ENCODE peak calls at places on chromosomes 2 and 18, in nine cellular contexts. A, Q, B, O, J, D, R, E and H are unnamed samples.

GRCh38 chr2:886072-887022 is 64.3 kb upstream of the SNTG2 start:
- DNase-seq in A (no peak), E (no peak), R (no peak), Q (no peak), O (no peak), D (peak), B (no peak), J (no peak), H (no peak)

GRCh38 chr18:76657911-76658475 is 163.0 kb upstream of the ZNF516 start:
- DNase-seq in B (no peak), E (no peak), R (no peak), O (no peak), Q (no peak), D (no peak), J (no peak), A (no peak), H (no peak)

GRCh38 chr18:59983506-59983905 is 83.7 kb downstream of the PMAIP1 start:
- DNase-seq in R (no peak), B (no peak), D (no peak), J (no peak), E (no peak), O (no peak), Q (no peak), A (no peak), H (no peak)

GRCh38 chr2:122070241-122070731 is 314.8 kb downstream of the TSN start:
- DNase-seq in J (no peak), B (no peak), A (no peak), E (no peak), O (no peak), D (no peak), Q (no peak), R (no peak), H (no peak)

GRCh38 chr2:28716265-28716865 is 35.3 kb upstream of the PPP1CB start:
- DNase-seq in J (peak), E (peak), B (peak), D (no peak), A (no peak), R (peak), O (peak), Q (peak), H (peak)

GRCh38 chr2:47964722-47965434 is 58.6 kb upstream of the FBXO11 start:
- DNase-seq in B (no peak), R (no peak), E (no peak), A (no peak), D (no peak), O (no peak), J (no peak), Q (no peak), H (no peak)

GRCh38 chr2:42876280-42876840 is 84.0 kb upstream of the HAAO start:
- DNase-seq in D (no peak), B (no peak), O (no peak), E (no peak), J (no peak), R (no peak), Q (no peak), A (no peak), H (peak)

GRCh38 chr2:158131919-158132566 is 30.4 kb downstream of the UPP2 start:
- DNase-seq in D (no peak), R (no peak), J (no peak), O (no peak), A (no peak), B (no peak), E (no peak), Q (no peak), H (no peak)

GRCh38 chr2:228104215-228104614 is 77.3 kb downstream of the SPHKAP start:
- DNase-seq in J (no peak), B (no peak), A (no peak), E (no peak), D (no peak), O (no peak), Q (no peak), R (no peak), H (no peak)

GRCh38 chr18:35131387-35132283 is 90.4 kb downstream of the MAPRE2 start:
- DNase-seq in A (no peak), R (no peak), B (no peak), E (peak), J (peak), O (peak), D (no peak), Q (no peak), H (no peak)

GRCh38 chr2:152098798-152099654 is at the start of gene CACNB4:
- DNase-seq in A (peak), O (no peak), J (no peak), B (no peak), Q (peak), D (peak), R (no peak), E (peak), H (no peak)

GRCh38 chr2:5908030-5908429 is 215.8 kb downstream of the SOX11 start:
- DNase-seq in J (no peak), Q (no peak), E (no peak), A (no peak), D (no peak), B (no peak), O (peak), R (no peak), H (no peak)

GRCh38 chr2:129812071-129812470 is 167.4 kb upstream of the RAB6C start:
- DNase-seq in D (no peak), J (peak), O (no peak), E (no peak), R (no peak), Q (no peak), B (peak), A (no peak), H (no peak)

GRCh38 chr2:95057535-95058453 is 32.3 kb downstream of the MAL start:
- DNase-seq in D (no peak), O (no peak), J (no peak), A (no peak), Q (no peak), B (no peak), R (no peak), E (no peak), H (no peak)

GRCh38 chr2:127560201-127560928 is 24.9 kb downstream of the MYO7B start:
- DNase-seq in E (no peak), Q (no peak), B (peak), O (no peak), R (no peak), D (no peak), A (peak), J (no peak), H (no peak)

GRCh38 chr2:118237451-118237850 is 149.2 kb downstream of the INSIG2 start:
- DNase-seq in Q (no peak), R (no peak), B (no peak), D (no peak), O (no peak), A (no peak), J (no peak), E (no peak), H (no peak)

GRCh38 chr2:84847326-84848050 is 33.4 kb downstream of the TRABD2A start:
- DNase-seq in D (no peak), J (no peak), R (no peak), A (no peak), Q (no peak), O (no peak), E (no peak), B (no peak), H (no peak)

GRCh38 chr2:196059491-196059960 is 9.1 kb downstream of the DNAH7 start:
- DNase-seq in E (peak), A (no peak), R (no peak), B (no peak), D (no peak), J (no peak), Q (no peak), O (no peak), H (no peak)

GRCh38 chr2:184756161-184756560 is 157.8 kb downstream of the ZNF804A start:
- DNase-seq in O (no peak), E (no peak), J (no peak), B (no peak), R (no peak), D (no peak), Q (no peak), A (no peak), H (no peak)

GRCh38 chr2:8694737-8695136 is 12.9 kb downstream of the ID2 start:
- DNase-seq in B (no peak), O (peak), Q (no peak), R (no peak), A (no peak), J (no peak), D (no peak), E (no peak), H (no peak)

GRCh38 chr2:131063501-131064283 is 29.6 kb downstream of the FAM168B start:
- DNase-seq in B (no peak), O (peak), R (no peak), D (no peak), E (no peak), A (no peak), J (no peak), Q (no peak), H (no peak)

GRCh38 chr2:189574793-189575475 is 5.7 kb downstream of the SLC40A1 start:
- DNase-seq in Q (no peak), R (no peak), A (no peak), J (no peak), B (no peak), D (no peak), E (peak), O (no peak), H (no peak)

GRCh38 chr2:149129433-149129832 is 90.9 kb downstream of the LYPD6B start:
- DNase-seq in B (no peak), A (no peak), O (no peak), D (no peak), J (no peak), R (no peak), E (no peak), Q (no peak), H (no peak)

GRCh38 chr2:44131177-44131576 is 37.5 kb upstream of the PPM1B start:
- DNase-seq in E (no peak), B (no peak), J (no peak), O (no peak), Q (no peak), R (no peak), A (no peak), D (no peak), H (no peak)

GRCh38 chr18:6876646-6877045 is 147.1 kb downstream of the ARHGAP28 start:
- DNase-seq in Q (no peak), O (peak), D (no peak), J (no peak), E (no peak), B (no peak), A (no peak), R (no peak), H (no peak)

GRCh38 chr2:102523647-102524046 is 50.6 kb downstream of the SLC9A4 start:
- DNase-seq in Q (no peak), E (no peak), D (no peak), R (no peak), O (no peak), B (no peak), A (no peak), J (no peak), H (no peak)

GRCh38 chr2:152646775-152647174 is 70.5 kb downstream of the PRPF40A start:
- DNase-seq in R (no peak), Q (peak), A (no peak), J (no peak), O (peak), B (no peak), E (peak), D (no peak), H (no peak)

GRCh38 chr2:138724765-138725459 is 55.3 kb downstream of the NXPH2 start:
- DNase-seq in A (no peak), O (no peak), J (no peak), E (no peak), B (no peak), Q (no peak), R (no peak), D (no peak), H (no peak)

GRCh38 chr2:128354731-128355470 is 36.2 kb upstream of the HS6ST1 start:
- DNase-seq in A (no peak), J (no peak), E (no peak), B (no peak), D (no peak), Q (no peak), O (peak), R (no peak), H (no peak)

GRCh38 chr18:57561728-57562423 is 24.6 kb downstream of the FECH start:
- DNase-seq in E (peak), Q (peak), J (no peak), D (peak), B (no peak), O (peak), R (peak), A (no peak), H (no peak)

GRCh38 chr2:177543007-177543760 is 150.6 kb downstream of the AGPS start:
- DNase-seq in A (no peak), J (no peak), D (no peak), B (no peak), O (peak), Q (no peak), E (no peak), R (no peak), H (no peak)

GRCh38 chr2:15784886-15785801 is 155.2 kb upstream of the MYCN start:
- DNase-seq in A (no peak), O (no peak), E (no peak), Q (no peak), R (no peak), B (no peak), J (no peak), D (no peak), H (no peak)

GRCh38 chr18:31931163-31931885 is 11.6 kb downstream of the TRAPPC8 start:
- DNase-seq in O (peak), E (peak), R (no peak), D (no peak), A (no peak), B (no peak), Q (no peak), J (no peak), H (no peak)

GRCh38 chr2:54559593-54560145 is 103.5 kb downstream of the SPTBN1 start:
- DNase-seq in J (peak), E (peak), Q (peak), D (no peak), O (peak), R (no peak), B (peak), A (no peak), H (peak)

GRCh38 chr2:159658887-159659437 is 42.6 kb upstream of the BAZ2B start:
- DNase-seq in J (peak), Q (no peak), R (no peak), D (no peak), E (no peak), B (peak), O (no peak), A (no peak), H (peak)

GRCh38 chr2:226151157-226151556 is 648.5 kb downstream of the IRS1 start:
- DNase-seq in O (peak), Q (no peak), D (no peak), B (no peak), J (no peak), E (no peak), A (no peak), R (no peak), H (peak)

GRCh38 chr2:1605659-1606400 is 138.5 kb downstream of the PXDN start:
- DNase-seq in B (no peak), R (no peak), D (no peak), J (no peak), Q (no peak), O (peak), E (peak), A (peak), H (no peak)

GRCh38 chr18:26208901-26209445 is 17.3 kb upstream of the TAF4B start:
- DNase-seq in Q (no peak), B (no peak), D (no peak), E (no peak), R (no peak), O (no peak), A (no peak), J (no peak), H (no peak)
- TF ChIP-seq POLR2A in Q (no peak), B (no peak), D (no peak), E (no peak), R (no peak), O (no peak), A (no peak), J (no peak), H (no peak)

GRCh38 chr2:109295070-109295780 is 166.2 kb downstream of the SH3RF3 start:
- DNase-seq in Q (no peak), A (peak), B (no peak), O (no peak), E (no peak), R (no peak), D (no peak), J (no peak), H (no peak)
- H3K27ac ChIP-seq in Q (no peak), A (no peak), B (no peak), O (no peak), E (no peak), R (no peak), D (no peak), J (no peak), H (no peak)

DNA sequence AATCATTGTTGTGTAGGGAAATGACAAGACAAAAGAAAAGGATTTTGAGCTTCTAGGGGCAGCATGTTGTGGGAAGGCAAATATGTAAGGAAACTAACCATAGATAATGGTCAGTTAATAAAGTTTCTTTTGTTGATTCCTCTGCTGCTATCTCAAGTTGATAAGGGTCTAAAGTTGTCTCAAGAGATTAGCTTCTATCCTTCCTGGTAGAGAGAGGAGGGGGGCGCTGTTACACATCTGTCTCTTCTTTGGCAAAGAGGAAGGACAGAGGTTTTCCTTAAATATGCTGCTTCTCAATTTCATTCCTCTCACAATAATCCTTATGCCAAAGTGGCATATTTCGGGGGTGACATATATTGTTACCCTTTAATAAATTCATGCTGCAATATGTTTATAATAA is 944.0 kb downstream of the DPP10 start:
- DNase-seq in J (no peak), E (no peak), O (no peak), B (no peak), D (no peak), A (no peak), Q (no peak), R (no peak), H (no peak)
- TF ChIP-seq CTCF in J (no peak), E (no peak), O (no peak), B (no peak), D (no peak), A (no peak), Q (no peak), R (no peak), H (no peak)

GRCh38 chr2:233125455-233126065 is 65.4 kb downstream of the INPP5D start:
- DNase-seq in R (no peak), A (no peak), D (no peak), O (no peak), Q (no peak), B (no peak), J (no peak), E (no peak), H (no peak)
- TF ChIP-seq POLR2A in R (no peak), A (no peak), D (no peak), O (no peak), Q (no peak), B (no peak), J (no peak), E (no peak), H (no peak)

DNA sequence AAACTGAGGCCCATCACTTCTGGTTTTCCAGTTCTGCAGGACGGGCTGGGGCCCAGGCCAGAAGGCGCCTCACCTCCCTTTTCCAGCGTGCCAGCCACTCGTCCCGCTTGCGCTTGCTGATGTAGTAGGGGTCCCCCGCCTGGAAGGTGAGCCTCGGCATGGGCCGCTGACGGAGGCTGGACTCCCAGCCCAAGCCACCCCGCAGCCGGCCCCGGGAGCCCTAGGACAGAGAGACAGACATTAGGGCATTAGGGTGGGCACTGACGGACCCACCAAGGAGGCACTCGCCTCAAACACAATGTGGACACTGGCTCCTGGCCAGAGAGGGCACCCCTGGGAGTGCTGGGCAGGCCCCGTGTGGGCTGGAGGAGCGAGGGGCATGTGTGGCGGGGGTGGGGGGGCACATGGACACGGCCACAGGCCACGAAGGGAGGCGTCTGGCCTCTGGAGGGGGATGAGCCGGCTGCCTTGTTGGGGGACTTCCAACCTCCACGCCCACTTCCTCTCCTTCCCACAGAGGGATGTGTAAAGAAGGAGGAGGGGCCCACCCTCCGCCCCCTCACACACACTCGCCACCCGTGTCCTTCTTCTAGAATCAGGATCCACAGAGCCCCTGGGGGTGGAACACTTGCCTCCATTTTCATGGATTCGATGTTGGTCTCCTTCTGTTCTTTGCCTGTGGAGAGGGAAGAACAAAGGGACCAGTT is 66.7 kb downstream of the DNMT3A start:
- DNase-seq in B (no peak), R (no peak), E (no peak), J (no peak), Q (no peak), O (peak), A (peak), D (no peak), H (no peak)
- H3K27ac ChIP-seq in B (no peak), R (no peak), E (no peak), J (peak), Q (no peak), O (no peak), A (peak), D (no peak), H (peak)

DNA sequence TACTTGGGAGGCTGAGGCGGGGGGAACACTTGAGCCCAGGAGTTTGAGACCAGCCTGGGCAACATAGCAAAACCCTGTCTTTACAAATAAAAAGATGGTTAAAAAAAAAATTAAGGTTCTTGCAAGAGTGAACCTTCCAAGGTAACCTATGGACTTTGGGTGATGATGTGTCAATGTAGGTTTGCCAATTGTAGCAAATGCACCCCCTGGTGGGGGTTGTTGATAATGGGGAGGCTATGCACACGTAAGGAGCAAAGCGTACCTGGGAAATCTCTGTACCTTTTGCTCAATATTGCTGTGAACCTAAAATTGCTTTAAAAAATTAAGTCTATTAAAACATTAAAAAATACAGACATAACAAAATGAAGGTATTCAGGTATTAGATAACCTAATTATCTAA is 70.4 kb downstream of the CWC22 start:
- DNase-seq in B (peak), R (peak), E (peak), A (no peak), D (peak), O (no peak), J (peak), Q (no peak), H (no peak)
- TF ChIP-seq CTCF in B (peak), R (peak), E (peak), A (no peak), D (peak), O (peak), J (no peak), Q (peak), H (no peak)

DNA sequence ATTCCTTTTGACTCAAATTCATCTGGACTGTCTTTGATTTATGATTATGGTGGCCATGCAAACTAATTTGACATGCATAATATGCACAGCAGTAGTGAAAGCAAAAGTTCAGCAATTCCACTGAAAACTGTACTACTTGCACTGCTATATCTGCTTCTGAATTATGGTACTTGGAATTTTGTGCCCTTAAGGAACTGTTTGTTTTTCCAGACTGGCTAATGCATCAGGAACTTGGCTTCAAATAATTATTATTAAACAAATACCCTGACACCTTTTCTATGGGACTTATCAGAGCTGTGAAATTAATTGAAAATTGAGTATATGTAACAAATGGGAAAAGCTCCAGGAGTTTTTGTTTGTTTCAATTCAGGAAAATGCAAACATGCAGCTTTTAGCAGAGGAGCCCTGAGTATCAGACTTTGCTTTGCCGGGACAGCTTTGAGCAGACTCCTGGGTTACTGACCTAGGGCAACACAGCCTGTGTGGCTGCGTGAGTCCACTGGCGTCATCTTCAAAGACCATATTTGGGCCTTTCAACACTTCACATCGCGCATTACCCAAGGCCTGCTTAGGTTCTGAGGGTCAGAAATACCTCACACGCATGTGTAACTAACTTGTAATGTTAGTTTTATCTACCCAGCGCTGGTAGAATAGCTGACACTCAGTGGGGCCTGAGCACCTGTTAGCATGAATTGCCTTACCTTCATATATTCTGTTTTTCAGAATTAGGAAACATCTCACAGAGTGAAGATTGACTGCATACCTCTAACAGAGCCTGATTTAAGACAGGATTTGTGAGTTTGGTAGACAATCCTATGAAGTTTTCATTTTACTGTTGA is 35.4 kb downstream of the CFAP221 start:
- DNase-seq in D (no peak), B (peak), R (no peak), E (no peak), Q (no peak), O (no peak), J (no peak), A (no peak), H (no peak)
- TF ChIP-seq POLR2A in D (no peak), B (no peak), R (no peak), E (no peak), Q (no peak), O (no peak), J (no peak), A (no peak), H (no peak)

GRCh38 chr2:112799291-112799975 is 15.1 kb upstream of the IL1A start:
- DNase-seq in E (no peak), O (peak), R (no peak), D (no peak), B (no peak), Q (no peak), A (no peak), J (no peak), H (no peak)
- H3K27ac ChIP-seq in E (no peak), O (no peak), R (no peak), D (no peak), B (no peak), Q (no peak), A (no peak), J (no peak), H (no peak)